ENCODE peak calls at places on chromosomes 13 and 19, in four cellular contexts. One of them, this sample, is unnamed. For H3K4me1, the result is how much of the 10 kb centered on the place peaks cover.

GRCh38 chr13:113297370-113297871 is 382 bp downstream of the LAMP1 start:
- DNase-seq in H9: peak
- DNase-seq in H1: no peak
- DNase-seq in IMR-90: no peak
- DNase-seq in this sample: peak

GRCh38 chr19:44644391-44645016 is 794 bp downstream of the PVR start:
- DNase-seq in H9: peak
- DNase-seq in H1: peak
- DNase-seq in IMR-90: peak
- DNase-seq in this sample: peak

GRCh38 chr13:31367410-31367809 is 167.6 kb downstream of the B3GLCT start:
- DNase-seq in H9: no peak
- DNase-seq in H1: no peak
- DNase-seq in IMR-90: no peak
- DNase-seq in this sample: peak

GRCh38 chr19:6034512-6034911 is 56.6 kb upstream of the RANBP3 start:
- DNase-seq in H9: no peak
- DNase-seq in H1: peak
- DNase-seq in IMR-90: no peak
- DNase-seq in this sample: no peak

GRCh38 chr13:31929031-31929770 is 102.4 kb upstream of the FRY start:
- DNase-seq in H9: no peak
- DNase-seq in H1: no peak
- DNase-seq in IMR-90: no peak
- DNase-seq in this sample: no peak

GRCh38 chr13:50911051-50911690 is 1.6 kb downstream of the RNASEH2B start:
- DNase-seq in H9: no peak
- DNase-seq in H1: no peak
- DNase-seq in IMR-90: no peak
- DNase-seq in this sample: no peak

GRCh38 chr13:53343345-53343744 is 314.7 kb downstream of the OLFM4 start:
- DNase-seq in H9: peak
- DNase-seq in H1: peak
- DNase-seq in IMR-90: no peak
- DNase-seq in this sample: peak

GRCh38 chr19:16061943-16062342 is 14.4 kb upstream of the TPM4 start:
- DNase-seq in H9: no peak
- DNase-seq in H1: no peak
- DNase-seq in IMR-90: no peak
- DNase-seq in this sample: no peak

GRCh38 chr19:38729653-38730469 is 14.4 kb downstream of the CAPN12 start:
- DNase-seq in H9: peak
- DNase-seq in H1: peak
- DNase-seq in IMR-90: peak
- DNase-seq in this sample: peak

GRCh38 chr19:12745166-12745897 is 6.3 kb upstream of the BEST2 start:
- DNase-seq in H9: no peak
- DNase-seq in H1: no peak
- DNase-seq in IMR-90: no peak
- DNase-seq in this sample: no peak

GRCh38 chr13:91406619-91407018 is 8.2 kb downstream of the GPC5 start:
- DNase-seq in H9: peak
- DNase-seq in H1: peak
- DNase-seq in IMR-90: peak
- DNase-seq in this sample: peak

GRCh38 chr13:107518292-107518691 is 697.0 kb downstream of the LIG4 start:
- DNase-seq in H9: no peak
- DNase-seq in H1: no peak
- DNase-seq in IMR-90: peak
- DNase-seq in this sample: no peak

GRCh38 chr13:39815345-39816111 is 160.1 kb downstream of the COG6 start:
- DNase-seq in H9: no peak
- DNase-seq in H1: no peak
- DNase-seq in IMR-90: no peak
- DNase-seq in this sample: no peak

GRCh38 chr19:39052243-39052746 is 19.9 kb upstream of the FBXO27 start:
- DNase-seq in H9: peak
- DNase-seq in H1: peak
- DNase-seq in IMR-90: peak
- DNase-seq in this sample: peak

GRCh38 chr19:50836543-50837195 is 3.3 kb upstream of the KLK15 start:
- DNase-seq in H9: no peak
- DNase-seq in H1: no peak
- DNase-seq in IMR-90: no peak
- DNase-seq in this sample: no peak

GRCh38 chr13:111337206-111337605 is 16.8 kb downstream of the TEX29 start:
- DNase-seq in H9: peak
- DNase-seq in H1: no peak
- DNase-seq in IMR-90: peak
- DNase-seq in this sample: no peak

GRCh38 chr13:44300895-44301638 is 72.6 kb upstream of the SERP2 start:
- DNase-seq in H9: no peak
- DNase-seq in H1: no peak
- DNase-seq in IMR-90: peak
- DNase-seq in this sample: no peak

GRCh38 chr19:56538761-56539263 is at the start of gene ZFP28:
- DNase-seq in H9: peak
- DNase-seq in H1: peak
- DNase-seq in IMR-90: no peak
- DNase-seq in this sample: peak

GRCh38 chr13:95231393-95231792 is 69.9 kb downstream of the ABCC4 start:
- DNase-seq in H9: no peak
- DNase-seq in H1: no peak
- DNase-seq in IMR-90: no peak
- DNase-seq in this sample: no peak

GRCh38 chr13:113229791-113230190 is 20.4 kb downstream of the CUL4A start:
- DNase-seq in H9: no peak
- DNase-seq in H1: no peak
- DNase-seq in IMR-90: no peak
- DNase-seq in this sample: no peak

GRCh38 chr19:14576363-14576762 is 4.5 kb upstream of the NDUFB7 start:
- DNase-seq in H9: no peak
- DNase-seq in H1: no peak
- DNase-seq in IMR-90: no peak
- DNase-seq in this sample: no peak

GRCh38 chr13:84844473-84844872 is 954.7 kb downstream of the SLITRK6 start:
- DNase-seq in H9: no peak
- DNase-seq in H1: no peak
- DNase-seq in IMR-90: no peak
- DNase-seq in this sample: peak

GRCh38 chr13:33817513-33817842 is 471 bp upstream of the RFC3 start:
- DNase-seq in H9: no peak
- DNase-seq in H1: no peak
- DNase-seq in IMR-90: peak
- DNase-seq in this sample: no peak

GRCh38 chr13:95360052-95360451 is 58.8 kb upstream of the ABCC4 start:
- DNase-seq in H9: no peak
- DNase-seq in H1: no peak
- DNase-seq in IMR-90: no peak
- DNase-seq in this sample: peak

GRCh38 chr13:73403362-73404150 is 344.8 kb downstream of the KLF5 start:
- DNase-seq in H9: no peak
- DNase-seq in H1: no peak
- DNase-seq in IMR-90: no peak
- DNase-seq in this sample: no peak

GRCh38 chr19:7534531-7534980 is 961 bp upstream of the PNPLA6 start:
- DNase-seq in H9: peak
- DNase-seq in H1: peak
- DNase-seq in IMR-90: peak
- DNase-seq in this sample: peak

GRCh38 chr13:106882222-106882621 is 314.3 kb upstream of the ARGLU1 start:
- DNase-seq in H9: no peak
- DNase-seq in H1: no peak
- DNase-seq in IMR-90: no peak
- DNase-seq in this sample: peak

GRCh38 chr19:48121909-48122371 is 11.3 kb upstream of the PLA2G4C start:
- DNase-seq in H9: no peak
- DNase-seq in H1: no peak
- DNase-seq in IMR-90: no peak
- DNase-seq in this sample: no peak

GRCh38 chr13:112875627-112876026 is 93.4 kb upstream of the MCF2L start:
- DNase-seq in H9: no peak
- DNase-seq in H1: no peak
- DNase-seq in IMR-90: no peak
- DNase-seq in this sample: no peak

GRCh38 chr13:46495066-46495465 is 57.9 kb upstream of the LRCH1 start:
- DNase-seq in H9: no peak
- DNase-seq in H1: no peak
- DNase-seq in IMR-90: no peak
- DNase-seq in this sample: peak

GRCh38 chr19:17216058-17216670 is 1.0 kb downstream of the USE1 start:
- DNase-seq in H9: no peak
- DNase-seq in H1: no peak
- DNase-seq in IMR-90: no peak
- DNase-seq in this sample: no peak

GRCh38 chr13:112983428-112984196 is 14.6 kb downstream of the MCF2L start:
- DNase-seq in H9: no peak
- DNase-seq in H1: no peak
- DNase-seq in IMR-90: no peak
- DNase-seq in this sample: no peak

GRCh38 chr13:66640231-66640630 is 589.9 kb downstream of the PCDH9 start:
- DNase-seq in H9: no peak
- DNase-seq in H1: no peak
- DNase-seq in IMR-90: no peak
- DNase-seq in this sample: no peak

DNA sequence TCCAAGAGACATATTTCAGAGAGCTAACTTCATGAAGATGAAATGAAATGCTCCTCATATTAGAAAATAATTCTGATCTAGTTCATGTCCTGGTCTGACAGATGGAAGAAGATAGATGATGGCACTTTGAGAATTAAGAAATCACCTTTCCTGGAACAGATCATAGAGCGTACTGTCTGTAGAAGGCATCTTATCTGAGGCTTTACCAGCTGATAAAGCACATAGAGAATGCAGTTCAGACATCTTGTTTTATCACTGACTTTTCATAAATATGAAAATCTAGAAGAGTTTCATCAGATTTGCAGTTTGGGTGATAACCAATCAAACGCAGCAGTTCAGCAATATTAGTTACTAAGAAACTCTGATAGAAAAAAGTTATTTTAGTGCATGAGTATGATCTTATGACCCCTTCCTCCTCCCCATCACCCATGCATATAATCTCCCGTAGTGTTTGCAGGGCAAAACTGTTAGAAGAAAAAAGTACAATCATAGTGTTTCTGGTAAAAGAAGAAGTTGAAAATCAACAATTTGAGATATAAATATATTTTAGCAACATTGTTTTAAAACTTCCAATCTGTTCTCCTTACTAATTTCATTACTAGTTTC is 585.2 kb downstream of the PCDH9 start:
- DNase-seq in H9: no peak
- DNase-seq in H1: no peak
- DNase-seq in IMR-90: no peak
- DNase-seq in this sample: no peak
- H3K56ac ChIP-seq in H9: no peak
- H3K56ac ChIP-seq in H1: no peak
- H3K56ac ChIP-seq in IMR-90: no peak
- H3K56ac ChIP-seq in this sample: no peak

DNA sequence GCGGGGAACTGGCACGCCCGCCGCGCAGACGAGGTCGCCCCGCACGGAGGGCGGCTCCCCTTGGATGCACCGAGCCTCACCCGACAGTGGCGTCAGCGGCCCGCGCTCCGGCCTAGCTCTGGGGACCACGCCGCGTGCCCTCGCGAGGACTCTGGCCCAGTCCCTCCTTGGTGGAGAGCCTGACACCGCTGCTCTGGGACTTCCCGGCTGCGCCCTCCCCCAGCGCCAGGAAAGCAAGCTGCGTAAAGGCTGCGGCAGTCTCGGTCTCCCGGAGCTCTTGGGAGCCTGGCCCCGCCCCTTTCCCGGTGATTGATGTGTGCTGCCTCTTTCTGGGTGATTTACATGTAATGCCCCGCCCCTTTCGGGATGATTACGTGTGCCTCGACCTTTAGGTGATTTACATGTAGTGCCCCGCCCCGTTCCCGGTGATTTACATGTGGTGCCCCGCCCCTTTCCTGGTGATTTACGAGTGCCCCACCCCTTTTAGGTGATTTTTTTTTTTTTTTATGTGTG is at the start of gene LENG9:
- DNase-seq in H9: peak
- DNase-seq in H1: peak
- DNase-seq in IMR-90: peak
- DNase-seq in this sample: peak
- H3K4me1 ChIP-seq in H9: under half
- H3K4me1 ChIP-seq in H1: under half
- H3K4me1 ChIP-seq in IMR-90: under half
- H3K4me1 ChIP-seq in this sample: under half

DNA sequence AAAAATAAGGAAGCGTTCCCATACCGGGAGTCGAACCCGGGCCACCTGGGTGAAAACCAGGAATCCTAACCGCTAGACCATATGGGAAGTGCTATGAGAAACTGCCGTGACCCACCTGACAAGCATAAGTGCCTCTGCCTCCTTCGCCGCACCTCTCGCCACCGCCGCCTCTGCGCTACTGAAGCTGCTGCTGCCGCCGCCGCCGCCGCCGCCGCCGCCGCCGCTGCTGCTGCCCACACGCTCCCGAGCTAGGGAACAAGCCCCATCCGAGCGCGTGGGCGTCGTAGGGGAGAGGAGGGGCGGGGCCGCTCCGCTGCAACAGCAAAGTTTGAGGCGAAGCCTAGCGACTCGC is 610 bp upstream of the WBP4 start:
- DNase-seq in H9: peak
- DNase-seq in H1: peak
- DNase-seq in IMR-90: no peak
- DNase-seq in this sample: peak
- H3K4ac ChIP-seq in H9: no peak
- H3K4ac ChIP-seq in H1: no peak
- H3K4ac ChIP-seq in IMR-90: peak
- H3K4ac ChIP-seq in this sample: no peak

GRCh38 chr19:11251650-11252314 is 10.5 kb downstream of the DOCK6 start:
- DNase-seq in H9: no peak
- DNase-seq in H1: no peak
- DNase-seq in IMR-90: no peak
- DNase-seq in this sample: peak
- H3K56ac ChIP-seq in H9: no peak
- H3K56ac ChIP-seq in H1: no peak
- H3K56ac ChIP-seq in IMR-90: no peak
- H3K56ac ChIP-seq in this sample: no peak